ENCODE peak calls at places on chromosomes 2 and 18, in seven cellular contexts. R, J, U, W, Q, O and C are unnamed samples.

GRCh38 chr2:236047176-236047575 is 121.0 kb downstream of the GBX2 start:
- DNase-seq in R (no peak), J (no peak), U (no peak), W (no peak), Q (no peak), O (no peak), C (no peak)

GRCh38 chr2:133884739-133885381 is 316.6 kb upstream of the NCKAP5 start:
- DNase-seq in R (no peak), J (no peak), U (peak), W (no peak), Q (no peak), O (no peak), C (peak)

GRCh38 chr2:17303496-17303895 is 214.7 kb downstream of the RAD51AP2 start:
- DNase-seq in R (no peak), J (no peak), U (no peak), W (no peak), Q (no peak), O (no peak), C (no peak)

GRCh38 chr2:44786045-44786817 is 155.3 kb upstream of the SIX3 start:
- DNase-seq in R (no peak), J (no peak), U (no peak), W (no peak), Q (no peak), O (no peak), C (no peak)

GRCh38 chr18:49723648-49724180 is 89.6 kb downstream of the ACAA2 start:
- DNase-seq in R (no peak), J (no peak), U (no peak), W (no peak), Q (no peak), O (no peak), C (peak)

GRCh38 chr2:128324008-128324896 is 5.6 kb upstream of the HS6ST1 start:
- DNase-seq in R (no peak), J (peak), U (no peak), W (no peak), Q (no peak), O (no peak), C (no peak)

GRCh38 chr2:224847961-224848850 is 132.0 kb upstream of the CCDC195 start:
- DNase-seq in R (peak), J (no peak), U (peak), W (peak), Q (no peak), O (no peak), C (peak)

GRCh38 chr2:187642498-187642897 is 88.3 kb upstream of the TFPI start:
- DNase-seq in R (no peak), J (no peak), U (no peak), W (no peak), Q (no peak), O (no peak), C (no peak)

GRCh38 chr2:58376592-58376991 is 135.5 kb upstream of the FANCL start:
- DNase-seq in R (no peak), J (no peak), U (no peak), W (no peak), Q (no peak), O (no peak), C (no peak)

GRCh38 chr2:102618452-102619413 is 620 bp upstream of the SLC9A2 start:
- DNase-seq in R (peak), J (no peak), U (peak), W (no peak), Q (peak), O (no peak), C (peak)

GRCh38 chr18:2555895-2556294 is 15.4 kb downstream of the METTL4 start:
- DNase-seq in R (no peak), J (no peak), U (no peak), W (no peak), Q (no peak), O (no peak), C (no peak)

GRCh38 chr2:132400169-132400900 is 16.3 kb upstream of the GPR39 start:
- DNase-seq in R (no peak), J (no peak), U (no peak), W (no peak), Q (no peak), O (no peak), C (peak)

GRCh38 chr2:25257032-25257455 is 84.7 kb downstream of the DNMT3A start:
- DNase-seq in R (no peak), J (no peak), U (peak), W (no peak), Q (no peak), O (peak), C (peak)

GRCh38 chr2:121648611-121649401 is 456 bp downstream of the CLASP1 start:
- DNase-seq in R (peak), J (peak), U (peak), W (peak), Q (peak), O (peak), C (peak)

GRCh38 chr2:238238766-238239551 is 879 bp downstream of the HES6 start:
- DNase-seq in R (no peak), J (peak), U (no peak), W (no peak), Q (peak), O (no peak), C (no peak)

GRCh38 chr2:9770308-9771100 is 72.8 kb upstream of the TAF1B start:
- DNase-seq in R (peak), J (peak), U (peak), W (peak), Q (peak), O (peak), C (peak)

GRCh38 chr2:234288974-234289455 is 207.9 kb downstream of the ARL4C start:
- DNase-seq in R (peak), J (peak), U (peak), W (peak), Q (peak), O (peak), C (peak)

GRCh38 chr18:40437517-40437916 is 1517.5 kb upstream of the PIK3C3 start:
- DNase-seq in R (peak), J (no peak), U (no peak), W (no peak), Q (no peak), O (no peak), C (peak)

GRCh38 chr2:9895669-9896068 is 52.4 kb downstream of the TAF1B start:
- DNase-seq in R (no peak), J (no peak), U (no peak), W (no peak), Q (no peak), O (no peak), C (no peak)

GRCh38 chr2:63649829-63650228 is 61.1 kb downstream of the MDH1 start:
- DNase-seq in R (no peak), J (no peak), U (no peak), W (no peak), Q (no peak), O (no peak), C (no peak)

GRCh38 chr2:179550214-179550613 is 285.6 kb upstream of the SESTD1 start:
- DNase-seq in R (no peak), J (no peak), U (no peak), W (no peak), Q (no peak), O (no peak), C (no peak)

GRCh38 chr2:111523009-111523408 is 361.0 kb downstream of the ANAPC1 start:
- DNase-seq in R (peak), J (no peak), U (no peak), W (no peak), Q (no peak), O (no peak), C (no peak)

GRCh38 chr2:230934291-230935131 is 9.5 kb upstream of the GPR55 start:
- DNase-seq in R (peak), J (no peak), U (no peak), W (no peak), Q (no peak), O (no peak), C (no peak)

GRCh38 chr2:32663864-32664263 is 36.0 kb downstream of the TTC27 start:
- DNase-seq in R (no peak), J (no peak), U (no peak), W (no peak), Q (no peak), O (no peak), C (peak)

GRCh38 chr18:68494802-68495560 is 219.9 kb downstream of the TMX3 start:
- DNase-seq in R (no peak), J (no peak), U (no peak), W (no peak), Q (no peak), O (no peak), C (peak)

GRCh38 chr2:48120112-48120511 is 213.8 kb upstream of the FBXO11 start:
- DNase-seq in R (no peak), J (no peak), U (no peak), W (no peak), Q (no peak), O (no peak), C (no peak)

GRCh38 chr2:20930928-20931327 is 108.0 kb upstream of the LDAH start:
- DNase-seq in R (no peak), J (no peak), U (no peak), W (no peak), Q (no peak), O (no peak), C (peak)

GRCh38 chr2:149915151-149915550 is 327.6 kb upstream of the MMADHC start:
- DNase-seq in R (no peak), J (no peak), U (no peak), W (no peak), Q (no peak), O (no peak), C (no peak)

GRCh38 chr2:218904176-218904575 is 23.5 kb downstream of the WNT10A start:
- DNase-seq in R (no peak), J (no peak), U (no peak), W (no peak), Q (no peak), O (no peak), C (peak)

GRCh38 chr2:204140258-204140657 is 203.7 kb downstream of the ICOS start:
- DNase-seq in R (no peak), J (no peak), U (no peak), W (no peak), Q (no peak), O (no peak), C (no peak)